ENCODE peak calls at places on chromosomes 2 and 18, in nine cellular contexts. R is progenitor cell of endocrine pancreas, H is pancreas, E is foreskin fibroblast, N is upper lobe of right lung, K is heart right ventricle, O is fibroblast of mammary gland, X is A673, P is HFF-Myc. A is an unnamed sample.

GRCh38 chr2:246489-247145 is 17.2 kb downstream of the SH3YL1 start:
- DNase-seq in R (no peak), H (peak; percentile 32), E (peak; percentile 79), N (no peak), K (peak; percentile 29), O (peak; percentile 68), X (peak; percentile 77), P (peak; percentile 42), A (no peak)

GRCh38 chr2:17573085-17573805 is 32.7 kb downstream of the VSNL1 start:
- DNase-seq in R (no peak), H (no peak), E (peak; percentile 48), N (no peak), K (no peak), O (peak; percentile 46), X (peak; percentile 24), P (no peak), A (peak; percentile 34)

GRCh38 chr2:71804251-71804650 is 343.4 kb downstream of the CYP26B1 start:
- DNase-seq in R (no peak), H (no peak), E (peak; percentile 30), N (no peak), K (no peak), O (no peak), X (no peak), P (no peak), A (no peak)

GRCh38 chr18:77206676-77207370 is 42.8 kb upstream of the GALR1 start:
- DNase-seq in R (no peak), H (no peak), E (peak; percentile 66), N (no peak), K (no peak), O (peak; percentile 94), X (no peak), P (no peak), A (no peak)

GRCh38 chr2:67649331-67650071 is 252.4 kb downstream of the ETAA1 start:
- DNase-seq in R (no peak), H (peak; percentile 26), E (peak; percentile 76), N (no peak), K (peak; percentile 58), O (peak; percentile 93), X (peak; percentile 53), P (peak; percentile 79), A (no peak)

GRCh38 chr2:47867205-47867604 is 39.1 kb downstream of the FBXO11 start:
- DNase-seq in R (no peak), H (peak; percentile 25), E (peak; percentile 89), N (no peak), K (peak; percentile 75), O (peak; percentile 94), X (peak; percentile 15), P (peak; percentile 29), A (no peak)

GRCh38 chr2:169709970-169710369 is 15.7 kb downstream of the PHOSPHO2 start:
- DNase-seq in R (no peak), H (no peak), E (no peak), N (no peak), K (no peak), O (no peak), X (no peak), P (no peak), A (no peak)

GRCh38 chr2:79128406-79128805 is 8.1 kb downstream of the REG1A start:
- DNase-seq in R (no peak), H (no peak), E (no peak), N (no peak), K (no peak), O (no peak), X (no peak), P (no peak), A (no peak)

GRCh38 chr2:194182888-194183287 is 1474.1 kb upstream of the SLC39A10 start:
- DNase-seq in R (no peak), H (no peak), E (no peak), N (no peak), K (no peak), O (no peak), X (no peak), P (no peak), A (no peak)

GRCh38 chr2:201182650-201183372 is at the start of gene CASP10:
- DNase-seq in R (no peak), H (peak; percentile 39), E (peak; percentile 60), N (no peak), K (no peak), O (peak; percentile 73), X (peak; percentile 57), P (peak; percentile 36), A (peak; percentile 70)
- TF ChIP-seq CTCF in R (peak; percentile 35), H (peak; percentile 17), E (no peak), N (peak; percentile 60), K (peak; percentile 71), O (peak; percentile 42), X (peak; percentile 37), P (peak; percentile 25), A (no peak)

GRCh38 chr2:97844311-97844859 is 131.0 kb downstream of the ZAP70 start:
- DNase-seq in R (no peak), H (no peak), E (peak; percentile 25), N (no peak), K (no peak), O (no peak), X (no peak), P (no peak), A (no peak)
- TF ChIP-seq CTCF in R (no peak), H (no peak), E (no peak), N (no peak), K (no peak), O (no peak), X (no peak), P (no peak), A (no peak)

DNA sequence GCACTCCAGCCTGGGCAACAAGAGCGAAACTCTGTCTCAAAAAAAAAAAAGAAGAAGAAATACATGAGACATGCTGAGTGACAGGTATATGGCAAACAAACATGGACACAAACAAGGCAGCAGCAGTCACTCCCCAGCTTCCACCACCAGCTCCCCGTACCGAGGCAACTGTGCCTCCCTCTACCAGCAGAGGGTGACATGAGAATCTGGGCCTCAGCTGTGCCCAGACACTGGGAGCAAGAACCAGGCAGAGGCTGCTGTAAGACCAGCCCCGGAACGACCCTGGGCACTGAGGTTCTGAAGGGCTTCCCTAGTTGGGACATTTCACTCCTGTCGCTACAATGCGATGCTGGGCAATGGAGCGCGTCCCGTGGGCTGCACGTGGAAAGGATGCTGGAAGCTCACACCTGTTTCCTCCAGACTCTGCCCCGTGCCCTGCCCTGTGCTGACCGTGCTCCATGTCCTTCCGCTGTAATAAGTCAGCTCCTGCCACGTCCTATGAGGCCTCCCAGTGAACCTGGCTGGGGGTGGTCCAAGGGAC is 37.1 kb downstream of the BOK start:
- DNase-seq in R (no peak), H (no peak), E (no peak), N (no peak), K (no peak), O (no peak), X (no peak), P (no peak), A (no peak)
- TF ChIP-seq CTCF in R (peak; percentile 54), H (no peak), E (peak; percentile 35), N (no peak), K (no peak), O (peak; percentile 18), X (peak; percentile 38), P (peak; percentile 50), A (no peak)

GRCh38 chr2:187654535-187654934 is 100.3 kb upstream of the TFPI start:
- DNase-seq in R (no peak), H (no peak), E (no peak), N (no peak), K (peak; percentile 17), O (no peak), X (no peak), P (no peak), A (no peak)

GRCh38 chr2:187656123-187656522 is 101.9 kb upstream of the TFPI start:
- DNase-seq in R (no peak), H (no peak), E (no peak), N (no peak), K (no peak), O (no peak), X (no peak), P (no peak), A (no peak)

GRCh38 chr2:187655001-187655400 is 100.8 kb upstream of the TFPI start:
- DNase-seq in R (no peak), H (no peak), E (no peak), N (no peak), K (no peak), O (no peak), X (no peak), P (no peak), A (no peak)

DNA sequence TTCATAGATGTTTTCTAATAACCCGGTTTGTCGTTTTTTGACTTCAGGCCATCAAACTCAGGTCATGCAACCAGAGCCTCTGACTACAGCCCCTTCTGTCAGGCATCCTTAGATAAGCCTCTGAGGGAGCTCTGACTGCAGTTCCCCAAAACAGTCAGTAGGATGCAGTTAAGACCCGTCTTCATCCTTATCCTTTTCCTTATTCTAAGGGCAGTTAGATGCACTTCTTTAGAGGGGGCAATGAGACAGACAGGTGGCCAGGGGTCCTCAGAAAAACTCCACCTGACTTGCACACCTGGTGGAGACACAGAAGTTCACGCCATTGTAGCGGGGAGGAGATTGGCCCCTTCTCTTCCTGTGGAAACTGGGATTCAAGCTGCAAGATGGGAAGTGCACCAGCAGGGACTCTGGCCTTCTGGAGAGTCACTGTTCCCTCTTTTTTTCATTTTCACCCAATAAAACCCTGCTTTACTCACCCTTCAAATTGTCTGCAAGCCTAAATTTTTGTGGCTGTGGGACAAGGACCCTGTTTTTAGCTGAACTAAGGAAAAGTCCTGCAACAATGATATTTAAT is 104.8 kb upstream of the TFPI start:
- DNase-seq in R (no peak), H (no peak), E (peak; percentile 40), N (no peak), K (no peak), O (peak; percentile 41), X (peak; percentile 52), P (no peak), A (no peak)
- TF ChIP-seq CTCF in R (peak; percentile 48), H (peak; percentile 12), E (peak; percentile 53), N (peak; percentile 28), K (no peak), O (peak; percentile 49), X (peak; percentile 55), P (peak; percentile 34), A (no peak)